ENCODE peak calls at places on chromosomes 13 and 19, in six cellular contexts. S is neuronal stem cell, L is IMR-90, N is H9, W is H1, K is mesenchymal stem cell. D is an unnamed sample.

GRCh38 chr13:32135655-32136054 is 104.1 kb downstream of the FRY start:
- DNase-seq in S (no peak), L (peak; percentile 89), N (no peak), W (no peak), K (peak; percentile 66), D (peak; percentile 40)

GRCh38 chr19:511101-511841 is 4.0 kb downstream of the TPGS1 start:
- DNase-seq in S (no peak), L (peak; percentile 36), N (peak; percentile 78), W (peak; percentile 61), K (no peak), D (peak; percentile 85)

GRCh38 chr19:30226464-30227070 is 145.6 kb upstream of the ZNF536 start:
- DNase-seq in S (no peak), L (no peak), N (no peak), W (peak; percentile 59), K (no peak), D (no peak)

GRCh38 chr13:61039302-61039701 is 376.3 kb downstream of the PCDH20 start:
- DNase-seq in S (no peak), L (no peak), N (no peak), W (no peak), K (no peak), D (no peak)

GRCh38 chr13:45847554-45848224 is 3.9 kb downstream of the SIAH3 start:
- DNase-seq in S (no peak), L (no peak), N (peak; percentile 35), W (no peak), K (peak; percentile 60), D (peak; percentile 12)

GRCh38 chr13:45544520-45544919 is 71.0 kb downstream of the ERICH6B start:
- DNase-seq in S (no peak), L (no peak), N (no peak), W (no peak), K (no peak), D (peak; percentile 30)

GRCh38 chr13:105410602-105411001 is 1124.9 kb downstream of the EFNB2 start:
- DNase-seq in S (peak; percentile 26), L (peak; percentile 12), N (peak; percentile 71), W (peak; percentile 92), K (peak; percentile 9), D (peak; percentile 88)

GRCh38 chr13:113117335-113117872 is 5.2 kb upstream of the F10 start:
- DNase-seq in S (no peak), L (no peak), N (peak; percentile 21), W (no peak), K (no peak), D (no peak)

GRCh38 chr13:76414320-76414719 is 471.9 kb downstream of the KCTD12 start:
- DNase-seq in S (no peak), L (no peak), N (no peak), W (no peak), K (peak; percentile 18), D (no peak)

GRCh38 chr19:628168-628567 is 5.2 kb downstream of the POLRMT start:
- DNase-seq in S (no peak), L (no peak), N (peak; percentile 69), W (peak; percentile 84), K (no peak), D (no peak)

DNA sequence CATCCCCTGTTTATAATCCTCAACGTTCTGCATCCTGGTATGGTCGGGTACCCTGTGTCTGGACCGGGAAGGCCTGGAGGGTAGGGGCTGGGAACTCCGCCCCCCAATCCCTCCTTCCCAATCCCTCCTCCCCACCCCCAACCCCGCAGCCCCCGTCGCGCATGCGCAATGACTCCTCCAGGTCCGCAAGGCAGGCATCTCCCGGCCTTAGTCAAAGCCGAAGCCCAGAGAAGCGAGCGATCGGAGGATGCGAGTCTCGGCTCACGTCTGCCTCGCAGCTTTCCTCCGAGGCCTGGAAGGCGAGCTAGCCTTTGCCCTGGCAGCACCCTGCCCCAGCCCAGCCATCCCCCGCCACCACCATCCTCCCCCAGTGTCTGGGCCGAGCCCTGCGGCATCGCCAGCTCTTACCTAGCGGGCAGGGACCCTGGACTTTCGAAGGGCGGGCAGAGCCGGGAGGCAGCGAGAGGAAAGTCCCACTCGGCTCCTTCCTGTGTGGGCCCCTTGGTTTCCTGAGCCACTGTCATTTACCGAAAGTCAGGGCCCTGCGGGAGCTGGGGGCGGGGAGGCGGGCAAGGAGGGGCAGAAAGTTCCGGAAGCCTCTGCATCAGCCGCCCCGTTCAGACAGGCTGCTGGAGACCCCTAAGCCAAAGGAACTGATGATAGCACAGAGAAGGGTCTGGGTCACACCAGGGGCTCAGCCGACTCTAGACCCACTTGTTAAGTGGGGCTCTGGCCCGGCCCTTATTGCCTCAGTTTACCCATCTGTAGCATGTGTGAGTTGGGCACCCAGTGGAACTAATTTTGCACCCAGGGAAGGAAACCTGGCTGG is at the start of gene JAK3:
- DNase-seq in S (peak; percentile 79), L (peak; percentile 46), N (peak; percentile 91), W (peak; percentile 90), K (peak; percentile 69), D (no peak)
- H3K4ac ChIP-seq in S (peak within 1 kb of the TSS; percentile 30), L (peak within 1 kb of the TSS; percentile 60), N (no peak within 1 kb of the TSS), W (peak within 1 kb of the TSS; percentile 77), K (peak within 1 kb of the TSS; percentile 54), D (no peak within 1 kb of the TSS)

GRCh38 chr19:31312629-31313244 is 36.5 kb downstream of the TSHZ3 start:
- DNase-seq in S (no peak), L (no peak), N (no peak), W (no peak), K (no peak), D (no peak)
- H3K9me3 ChIP-seq in S (no peaks in the 10 kb centered on the region), L (no peaks in the 10 kb centered on the region), N (no peaks in the 10 kb centered on the region), W (no peaks in the 10 kb centered on the region), K (no peaks in the 10 kb centered on the region), D (peaks cover 2% of the 10 kb centered on the region)

GRCh38 chr19:49338691-49339363 is 3.6 kb downstream of the CD37 start:
- DNase-seq in S (peak; percentile 75), L (no peak), N (peak; percentile 98), W (peak; percentile 99), K (peak; percentile 29), D (peak; percentile 77)

GRCh38 chr19:49337267-49338022 is 2.2 kb downstream of the CD37 start:
- DNase-seq in S (no peak), L (no peak), N (peak; percentile 10), W (no peak), K (no peak), D (no peak)

GRCh38 chr19:49336482-49337266 is 1.5 kb downstream of the CD37 start:
- DNase-seq in S (no peak), L (no peak), N (peak; percentile 23), W (no peak), K (no peak), D (no peak)

GRCh38 chr19:49339364-49340068 is 4.3 kb downstream of the CD37 start:
- DNase-seq in S (peak; percentile 89), L (peak; percentile 50), N (peak; percentile 98), W (peak; percentile 89), K (peak; percentile 70), D (peak; percentile 74)

DNA sequence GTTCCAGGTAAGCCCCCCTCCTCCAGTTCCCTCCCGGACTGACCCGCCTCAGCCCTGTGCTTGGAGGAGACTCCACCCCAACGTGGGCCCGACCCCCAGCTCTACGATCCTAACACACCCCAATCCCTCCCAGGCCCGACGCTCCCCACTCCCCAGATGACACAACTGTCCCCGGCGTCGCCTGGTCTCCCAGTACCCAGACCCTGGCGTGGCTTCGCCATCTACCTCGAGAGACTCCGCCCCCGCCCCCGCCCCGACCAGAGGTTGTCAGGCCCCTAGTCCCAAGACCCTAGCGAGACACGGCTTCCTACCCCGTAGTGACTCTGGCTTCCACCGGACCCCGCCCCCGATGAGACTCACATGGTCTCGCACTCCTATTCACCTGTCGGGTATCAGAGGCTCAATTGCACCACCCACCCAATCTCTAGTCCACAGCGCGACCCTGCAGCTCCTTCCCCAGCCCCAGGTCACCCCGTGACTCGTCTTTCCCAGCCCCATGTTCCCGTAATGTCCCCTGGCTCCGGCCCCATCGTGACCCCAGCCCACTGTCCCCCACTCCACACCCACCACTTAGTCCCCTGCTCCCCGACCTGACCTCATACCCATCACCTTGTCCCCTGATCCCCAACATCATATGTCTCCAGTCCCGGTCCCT is 2.9 kb downstream of the CD37 start:
- DNase-seq in S (no peak), L (no peak), N (peak; percentile 76), W (peak; percentile 75), K (no peak), D (no peak)
- H3K9ac ChIP-seq in S (peak overlapping the region; percentile 70), L (no peak overlapping the region), N (no peak overlapping the region), W (no peak overlapping the region), K (no peak overlapping the region), D (no peak overlapping the region)

GRCh38 chr19:14090509-14091085 is at the start of gene SAMD1:
- DNase-seq in S (peak; percentile 54), L (peak; percentile 83), N (peak; percentile 79), W (peak; percentile 67), K (peak; percentile 91), D (no peak)
- H3K4ac ChIP-seq in S (peak within 1 kb of the TSS; percentile 76), L (peak within 1 kb of the TSS; percentile 53), N (no peak within 1 kb of the TSS), W (no peak within 1 kb of the TSS), K (peak within 1 kb of the TSS; percentile 12), D (peak within 1 kb of the TSS; percentile 77)

DNA sequence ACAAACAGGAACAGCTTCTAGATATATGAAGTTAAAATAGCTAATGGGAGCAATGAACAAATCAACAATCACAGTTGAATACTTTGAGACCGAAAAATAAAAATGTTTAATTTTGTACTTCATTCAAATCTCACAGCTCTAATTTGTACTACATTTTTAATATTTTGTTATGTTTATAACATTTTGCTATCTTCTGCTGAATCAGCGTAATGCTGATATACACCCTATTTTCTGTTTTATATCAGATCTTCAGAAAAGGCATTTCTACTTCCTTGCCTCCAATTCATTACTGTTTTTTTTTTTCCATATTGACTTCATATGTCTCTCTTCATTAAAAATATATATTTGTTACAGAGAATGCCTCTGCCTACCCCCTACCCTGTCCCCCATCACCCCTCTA is 27.9 kb upstream of the GPR183 start:
- DNase-seq in S (no peak), L (no peak), N (no peak), W (no peak), K (no peak), D (no peak)
- H3K9me3 ChIP-seq in S (no peaks in the 10 kb centered on the region), L (no peaks in the 10 kb centered on the region), N (no peaks in the 10 kb centered on the region), W (no peaks in the 10 kb centered on the region), K (no peaks in the 10 kb centered on the region), D (no peaks in the 10 kb centered on the region)

GRCh38 chr13:74320282-74320681 is 186.1 kb upstream of the KLF12 start:
- DNase-seq in S (no peak), L (no peak), N (no peak), W (no peak), K (no peak), D (no peak)

GRCh38 chr13:74325106-74325505 is 190.9 kb upstream of the KLF12 start:
- DNase-seq in S (no peak), L (peak; percentile 87), N (no peak), W (no peak), K (peak; percentile 76), D (no peak)

GRCh38 chr13:74329978-74330377 is 195.8 kb upstream of the KLF12 start:
- DNase-seq in S (no peak), L (no peak), N (no peak), W (no peak), K (no peak), D (peak; percentile 50)

GRCh38 chr13:74322562-74322961 is 188.4 kb upstream of the KLF12 start:
- DNase-seq in S (no peak), L (no peak), N (no peak), W (no peak), K (no peak), D (no peak)

GRCh38 chr13:74324338-74324737 is 190.1 kb upstream of the KLF12 start:
- DNase-seq in S (no peak), L (no peak), N (no peak), W (no peak), K (no peak), D (no peak)
- H3K9ac ChIP-seq in S (no peak overlapping the region), L (no peak overlapping the region), N (no peak overlapping the region), W (no peak overlapping the region), K (no peak overlapping the region), D (no peak overlapping the region)

D was measured in trophoblast cell.